ENCODE peak calls at places on chromosomes 3 and 15, in seven cellular contexts. O is activated naive CD8-positive, alpha-beta T cell treated with anti-CD3 and anti-CD28 coated beads, Interleukin-2, amount 50 U/mL, for 24 hours; P is heart left ventricle; V is NCI-H774; D is activated T-cell treated with anti-CD3 and anti-CD28 coated beads, Interleukin-2, amount 50 U/mL, for 24 hours; K is nucleus accumbens; X is brain microvascular endothelial cell. C is an unnamed sample.

GRCh38 chr15:86916671-86917450 is 837.2 kb downstream of the AGBL1 start:
- DNase-seq in O (no peak), P (peak), V (no peak), D (no peak), K (peak), X (no peak), C (no peak)

GRCh38 chr15:52523192-52523591 is 5.5 kb downstream of the MYO5A start:
- DNase-seq in O (no peak), P (no peak), V (no peak), D (no peak), K (no peak), X (peak), C (no peak)

GRCh38 chr15:74322558-74323180 is 44.8 kb downstream of the CYP11A1 start:
- DNase-seq in O (peak), P (peak), V (peak), D (peak), K (peak), X (peak), C (no peak)

GRCh38 chr15:74461847-74462511 is 1.0 kb upstream of the UBL7 start:
- DNase-seq in O (no peak), P (no peak), V (no peak), D (no peak), K (no peak), X (no peak), C (no peak)

GRCh38 chr15:28991236-28992171 is 105.7 kb downstream of the APBA2 start:
- DNase-seq in O (no peak), P (no peak), V (no peak), D (no peak), K (no peak), X (no peak), C (no peak)

GRCh38 chr3:172606021-172606420 is 82.8 kb upstream of the TNFSF10 start:
- DNase-seq in O (no peak), P (no peak), V (no peak), D (no peak), K (no peak), X (peak), C (no peak)

GRCh38 chr15:77633913-77634265 is 1.2 kb upstream of the LINGO1 start:
- DNase-seq in O (no peak), P (no peak), V (no peak), D (no peak), K (no peak), X (no peak), C (no peak)

GRCh38 chr15:81410318-81410753 is 36.3 kb upstream of the TMC3 start:
- DNase-seq in O (no peak), P (peak), V (peak), D (peak), K (no peak), X (peak), C (no peak)

GRCh38 chr15:43242616-43243015 is 21.8 kb upstream of the EPB42 start:
- DNase-seq in O (no peak), P (no peak), V (no peak), D (no peak), K (no peak), X (no peak), C (no peak)

GRCh38 chr3:33886015-33886414 is 87.6 kb downstream of the PDCD6IP start:
- DNase-seq in O (no peak), P (no peak), V (no peak), D (no peak), K (no peak), X (no peak), C (no peak)

GRCh38 chr3:120119846-120120510 is 25.7 kb upstream of the GSK3B start:
- DNase-seq in O (no peak), P (no peak), V (no peak), D (no peak), K (no peak), X (no peak), C (no peak)

GRCh38 chr3:58025824-58026579 is 17.8 kb downstream of the FLNB start:
- DNase-seq in O (no peak), P (no peak), V (peak), D (no peak), K (no peak), X (peak), C (no peak)